ENCODE peak calls at places on chromosomes 1 and 21, in five cellular contexts. Q is upper lobe of left lung, R is gastrocnemius medialis, Y is transverse colon, B is ovary. G is an unnamed sample.
A peak's percentile ranks its signal among the peaks of the same experiment; 100 is the strongest.

GRCh38 chr1:116310172-116310571 is 62.9 kb upstream of the ATP1A1 start:
- DNase-seq in Q (no peak), R (no peak), Y (no peak), B (no peak), G (no peak)

GRCh38 chr1:200226969-200227303 is 182.9 kb downstream of the ZNF281 start:
- DNase-seq in Q (no peak), R (no peak), Y (no peak), B (no peak), G (no peak)

GRCh38 chr1:156797212-156797871 is 19.3 kb downstream of the SH2D2A start:
- DNase-seq in Q (no peak), R (no peak), Y (peak; percentile 50), B (no peak), G (peak; percentile 9)

GRCh38 chr1:77548285-77548684 is 134.2 kb downstream of the ZZZ3 start:
- DNase-seq in Q (no peak), R (no peak), Y (no peak), B (no peak), G (no peak)

GRCh38 chr1:35499652-35500176 is 57.5 kb downstream of the KIAA0319L start:
- DNase-seq in Q (no peak), R (no peak), Y (no peak), B (no peak), G (no peak)

GRCh38 chr1:43344267-43344666 is 6.6 kb downstream of the MPL start:
- DNase-seq in Q (no peak), R (no peak), Y (no peak), B (no peak), G (peak; percentile 19)

GRCh38 chr1:3369437-3370076 is 84.9 kb upstream of the ARHGEF16 start:
- DNase-seq in Q (no peak), R (no peak), Y (no peak), B (peak; percentile 52), G (no peak)

GRCh38 chr1:169161512-169162194 is 55.2 kb downstream of the ATP1B1 start:
- DNase-seq in Q (no peak), R (no peak), Y (no peak), B (no peak), G (no peak)

GRCh38 chr1:46687095-46687659 is 15.5 kb downstream of the TEX38 start:
- DNase-seq in Q (no peak), R (no peak), Y (peak; percentile 94), B (peak; percentile 91), G (no peak)

GRCh38 chr1:59007820-59008598 is 224.2 kb upstream of the JUN start:
- DNase-seq in Q (no peak), R (no peak), Y (no peak), B (peak; percentile 56), G (no peak)

DNA sequence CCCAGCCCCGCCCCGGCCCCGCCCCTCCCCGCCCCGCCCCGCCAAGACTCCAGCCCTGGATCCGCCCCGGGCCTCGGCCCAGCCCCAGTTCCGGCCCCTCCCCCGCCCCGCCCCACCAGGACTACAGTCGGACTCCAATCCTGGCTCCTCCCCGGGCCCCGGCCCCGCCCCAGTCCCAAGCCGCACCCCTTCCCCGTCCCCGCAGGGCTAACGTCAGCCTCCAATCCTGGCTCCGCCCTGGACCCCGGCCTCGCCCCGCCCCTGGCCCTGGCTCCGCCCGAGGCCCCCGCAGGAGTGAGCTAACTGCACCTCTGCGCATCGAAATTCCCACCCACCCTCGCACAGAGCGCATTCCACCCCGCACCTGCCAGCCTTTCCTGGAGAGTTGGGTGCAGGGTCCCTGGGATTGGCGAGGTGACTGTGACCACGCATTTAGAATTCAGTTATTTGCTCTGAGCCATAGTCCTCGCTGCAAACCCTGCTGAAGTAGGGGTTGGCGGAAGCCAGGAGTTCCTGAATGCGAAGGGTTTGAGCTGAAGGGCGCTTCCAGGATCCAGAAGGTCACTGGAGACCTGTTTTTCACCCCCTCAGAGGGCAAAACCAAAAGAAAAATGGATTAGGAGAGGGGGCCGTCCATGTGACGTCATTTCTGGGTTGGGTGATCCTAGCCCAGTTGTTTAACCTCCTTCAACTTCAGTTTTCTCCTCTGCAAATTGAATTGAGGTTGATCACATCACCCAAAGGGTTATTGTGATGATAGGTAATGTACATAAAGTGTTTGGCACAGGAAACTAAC is 631 bp upstream of the IGSF8 start:
- DNase-seq in Q (peak; percentile 100), R (peak; percentile 97), Y (peak; percentile 99), B (peak; percentile 99), G (peak; percentile 99)
- TF ChIP-seq POLR2A in Q (peak; percentile 77), R (peak; percentile 42), Y (peak; percentile 64), B (peak; percentile 71), G (peak; percentile 33)

DNA sequence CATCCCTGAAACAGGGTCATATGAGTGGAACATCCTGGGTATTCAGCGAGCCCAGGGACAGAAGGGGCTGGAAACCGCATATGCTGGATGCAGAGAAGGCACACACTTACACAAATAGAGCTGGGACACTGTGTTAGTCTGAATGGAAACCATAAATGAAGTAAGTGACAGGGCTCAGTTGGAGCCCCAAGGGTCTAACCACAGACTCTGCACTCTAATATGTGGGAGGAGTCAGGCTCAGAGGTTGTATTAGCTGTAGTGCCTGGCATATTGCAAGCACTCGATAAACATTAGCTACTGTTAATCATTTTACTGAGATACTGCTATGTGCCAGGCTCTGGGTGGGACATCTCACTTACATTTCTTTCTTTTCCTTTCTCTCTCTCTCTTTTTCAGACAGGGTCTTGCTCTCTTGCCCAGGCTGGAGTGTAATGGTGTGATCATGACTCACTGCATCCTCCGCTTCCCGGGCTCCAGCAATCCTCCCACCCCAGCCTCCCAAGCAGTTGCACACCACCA is 6.5 kb upstream of the OLIG1 start:
- DNase-seq in Q (no peak), R (no peak), Y (no peak), B (no peak), G (no peak)
- H3K4me1 ChIP-seq in Q (peaks cover 4% of the 10 kb centered on the region), R (peaks cover 15% of the 10 kb centered on the region), Y (no peaks in the 10 kb centered on the region), B (no peaks in the 10 kb centered on the region), G (no peaks in the 10 kb centered on the region)

GRCh38 chr1:171180671-171181070 is 4.4 kb upstream of the FMO2 start:
- DNase-seq in Q (no peak), R (no peak), Y (no peak), B (no peak), G (no peak)

GRCh38 chr1:171188388-171189266 is 3.5 kb downstream of the FMO2 start:
- DNase-seq in Q (no peak), R (no peak), Y (peak; percentile 18), B (peak; percentile 51), G (no peak)

GRCh38 chr1:171179323-171180227 is 5.5 kb upstream of the FMO2 start:
- DNase-seq in Q (no peak), R (no peak), Y (no peak), B (no peak), G (no peak)

DNA sequence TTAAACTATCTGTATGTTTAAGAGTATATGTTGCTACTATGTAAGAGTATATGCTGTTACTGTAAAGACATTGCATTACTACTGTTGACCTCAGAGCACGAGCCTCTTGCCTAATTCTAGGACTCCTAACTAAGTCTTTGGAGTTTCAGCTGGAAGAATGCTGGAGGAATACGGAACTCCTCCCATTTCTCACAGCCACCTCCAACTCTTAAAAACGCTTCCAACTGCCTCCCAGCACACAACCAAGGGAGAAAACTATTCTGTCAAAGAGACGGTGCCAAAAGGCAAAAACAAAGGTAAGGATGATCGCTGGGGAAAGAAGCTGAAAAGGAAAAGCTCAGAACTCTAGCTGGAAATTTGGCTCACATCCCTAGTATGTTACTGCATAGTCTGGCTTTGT is at the start of gene FMO2:
- DNase-seq in Q (no peak), R (no peak), Y (no peak), B (no peak), G (no peak)
- H3K4me3 ChIP-seq in Q (peak within 1 kb of the TSS; percentile 48), R (peak within 1 kb of the TSS; percentile 48), Y (no peak within 1 kb of the TSS), B (peak within 1 kb of the TSS; percentile 16), G (peak within 1 kb of the TSS; percentile 27)

DNA sequence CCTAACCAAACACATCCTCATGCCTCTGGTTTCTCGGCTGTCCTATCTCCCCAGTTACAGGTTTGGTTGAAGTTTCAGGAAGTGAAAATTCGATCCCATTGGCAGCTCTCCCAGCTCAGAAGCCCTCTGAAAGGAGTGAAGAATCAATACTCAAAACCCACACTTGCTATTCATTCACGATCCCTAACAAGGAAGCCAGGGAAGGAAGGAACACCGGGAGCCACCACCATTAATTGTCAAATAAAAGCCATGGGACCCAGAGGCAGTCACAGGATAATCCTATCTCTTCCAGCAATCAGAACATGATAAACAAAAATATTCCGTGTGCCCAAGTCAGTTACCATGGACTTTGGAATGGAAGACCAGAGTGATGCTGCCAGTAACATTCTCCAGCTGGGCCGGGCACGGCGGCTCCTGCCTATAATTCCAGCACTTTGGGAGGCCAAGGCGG is 7.0 kb downstream of the TMPRSS2 start:
- DNase-seq in Q (no peak), R (no peak), Y (peak; percentile 75), B (no peak), G (no peak)
- TF ChIP-seq POLR2A in Q (no peak), R (no peak), Y (no peak), B (no peak), G (no peak)

GRCh38 chr1:175191654-175192053 is 922 bp downstream of the KIAA0040 start:
- DNase-seq in Q (no peak), R (no peak), Y (peak; percentile 39), B (no peak), G (no peak)
- H3K4me1 ChIP-seq in Q (peaks cover 52% of the 10 kb centered on the region), R (peaks cover 10% of the 10 kb centered on the region), Y (peaks cover 23% of the 10 kb centered on the region), B (peaks cover 13% of the 10 kb centered on the region), G (peaks cover 68% of the 10 kb centered on the region)

GRCh38 chr21:23887709-23888303 is 1719.5 kb downstream of the MRPL39 start:
- DNase-seq in Q (peak; percentile 46), R (no peak), Y (peak; percentile 11), B (no peak), G (no peak)
- H3K4me3 ChIP-seq in Q (no peak overlapping the region), R (no peak overlapping the region), Y (no peak overlapping the region), B (no peak overlapping the region), G (no peak overlapping the region)

GRCh38 chr1:161706483-161707347 is at the start of gene FCRLA:
- DNase-seq in Q (no peak), R (no peak), Y (no peak), B (no peak), G (no peak)
- TF ChIP-seq POLR2A in Q (no peak), R (no peak), Y (no peak), B (no peak), G (no peak)

G was measured in suprapubic skin.